ENCODE peak calls at places on chromosome 5, in four cellular contexts. K is CD8-positive, alpha-beta memory T cell; P is pancreas; Z is upper lobe of right lung. W is an unnamed sample.

GRCh38 chr5:1255081-1255561 is 29.9 kb downstream of the SLC6A18 start:
- DNase-seq in Z (no peak), K (peak), P (no peak), W (no peak)

GRCh38 chr5:143913008-143913752 is 101.2 kb downstream of the HMHB1 start:
- DNase-seq in P (no peak), Z (no peak), K (no peak), W (no peak)

GRCh38 chr5:92552206-92553160 is 1028.5 kb downstream of the NR2F1-AS1 start:
- DNase-seq in P (no peak), Z (no peak), K (no peak), W (no peak)

GRCh38 chr5:127942246-127943060 is 141.1 kb upstream of the SLC12A2 start:
- DNase-seq in K (no peak), P (no peak), Z (no peak), W (no peak)

GRCh38 chr5:64040496-64040895 is 78.3 kb upstream of the HTR1A start:
- DNase-seq in K (no peak), Z (no peak), P (no peak), W (no peak)

GRCh38 chr5:130063603-130064002 is 159.3 kb downstream of the CHSY3 start:
- DNase-seq in Z (no peak), K (no peak), P (no peak), W (no peak)

GRCh38 chr5:141522301-141522700 is 33.4 kb downstream of the PCDHGC5 start:
- DNase-seq in K (no peak), P (no peak), Z (no peak), W (no peak)

GRCh38 chr5:173515526-173515925 is 100.9 kb downstream of the BOD1 start:
- DNase-seq in P (no peak), K (no peak), Z (no peak), W (no peak)

GRCh38 chr5:76999451-76999850 is 30.8 kb upstream of the AGGF1 start:
- DNase-seq in K (no peak), P (no peak), Z (no peak), W (no peak)

DNA sequence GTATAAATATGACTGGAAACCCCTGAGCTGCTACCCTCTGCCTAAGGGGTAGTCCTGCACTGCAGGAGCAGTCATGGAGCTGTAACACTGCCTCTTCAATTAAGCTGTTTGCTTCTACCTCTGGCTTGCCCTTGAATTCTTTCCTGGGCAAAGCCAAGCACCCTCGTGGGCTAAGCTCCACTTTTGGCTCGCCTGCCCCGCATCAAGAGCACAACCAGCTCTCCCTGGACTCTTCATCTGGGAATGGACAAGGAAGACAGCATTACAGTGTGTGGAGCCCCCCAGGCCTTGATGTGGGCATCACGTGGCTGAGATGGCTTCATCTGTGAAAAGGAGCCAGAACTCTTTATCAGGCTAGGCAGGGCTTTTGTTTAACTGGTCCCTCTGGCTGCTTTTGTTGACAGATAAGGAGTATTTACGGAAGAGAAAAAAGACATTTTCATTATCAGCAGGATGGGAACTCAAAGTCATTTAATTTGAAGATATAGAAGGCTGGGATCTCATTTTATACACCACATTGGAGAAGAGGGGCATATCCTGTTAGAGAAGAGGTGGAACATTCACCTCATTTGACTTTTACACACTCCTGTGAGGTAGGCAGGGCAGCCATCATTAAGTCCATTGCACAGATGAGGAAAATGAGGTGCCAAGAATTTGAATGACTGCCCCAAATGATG is 137.8 kb downstream of the SEMA6A start:
- DNase-seq in K (no peak), Z (no peak), P (no peak), W (no peak)
- H3K27ac ChIP-seq in K (no peak), Z (no peak), P (no peak), W (no peak)

DNA sequence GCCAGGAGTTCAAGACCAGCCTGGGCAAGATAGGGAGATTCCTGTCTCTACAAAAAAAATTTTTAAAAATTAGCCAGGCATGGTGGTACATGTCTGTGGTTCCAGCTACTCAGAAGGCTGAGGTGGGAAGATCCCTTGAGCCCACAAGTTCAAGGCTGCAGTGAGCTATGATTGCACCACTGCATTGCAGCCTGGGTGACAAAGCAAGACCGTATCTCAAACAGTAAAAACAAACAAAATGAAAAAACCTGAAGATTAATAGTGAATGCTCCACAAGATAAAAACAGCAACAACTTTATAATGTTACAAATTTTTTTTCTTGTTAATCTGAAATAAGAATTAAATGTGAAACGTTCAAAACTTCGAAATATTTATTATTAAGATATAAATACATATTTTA is 2.7 kb upstream of the TMEM267 start:
- DNase-seq in K (no peak), Z (no peak), P (no peak), W (no peak)
- H3K27ac ChIP-seq in K (no peak), Z (no peak), P (no peak), W (no peak)

GRCh38 chr5:180977852-180978251 is 10.8 kb upstream of the BTNL3 start:
- DNase-seq in K (no peak), P (no peak), Z (no peak), W (no peak)
- H3K27ac ChIP-seq in K (no peak), P (no peak), Z (peak), W (no peak)

DNA sequence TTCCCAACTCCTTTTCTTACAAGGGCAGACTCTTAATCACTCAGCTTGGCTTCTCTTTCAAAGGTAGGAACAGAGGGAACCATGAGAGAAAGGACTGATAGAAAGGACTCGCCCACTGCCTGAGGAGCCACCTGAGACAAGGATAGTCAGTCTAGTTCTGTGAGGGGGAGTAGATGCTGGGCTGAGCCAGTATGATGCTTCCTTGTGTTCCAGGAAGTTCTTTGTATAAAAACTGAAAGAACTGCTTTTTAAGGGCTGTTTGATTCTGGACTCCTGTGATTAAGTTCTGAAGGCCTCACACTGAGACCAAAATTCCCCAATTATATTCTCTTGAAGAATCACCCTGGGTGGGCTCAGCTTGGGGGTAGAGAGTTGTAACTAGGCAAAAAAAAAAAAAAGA is 51.1 kb upstream of the DPYSL3 start:
- DNase-seq in K (no peak), Z (no peak), P (no peak), W (no peak)
- H3K27ac ChIP-seq in K (no peak), Z (no peak), P (no peak), W (no peak)

GRCh38 chr5:61301345-61301744 is 30.7 kb upstream of the ZSWIM6 start:
- DNase-seq in P (no peak), Z (no peak), K (no peak), W (no peak)
- H3K27ac ChIP-seq in P (peak), Z (no peak), K (no peak), W (no peak)

GRCh38 chr5:14464101-14464500 is 117.5 kb upstream of the OTULINL start:
- DNase-seq in Z (no peak), K (no peak), P (no peak), W (no peak)
- H3K27ac ChIP-seq in Z (no peak), K (no peak), P (no peak), W (peak)

GRCh38 chr5:80246995-80247729 is 8.7 kb downstream of the SERINC5 start:
- DNase-seq in K (peak), P (peak), Z (no peak), W (peak)
- H3K27ac ChIP-seq in K (no peak), P (peak), Z (peak), W (peak)

DNA sequence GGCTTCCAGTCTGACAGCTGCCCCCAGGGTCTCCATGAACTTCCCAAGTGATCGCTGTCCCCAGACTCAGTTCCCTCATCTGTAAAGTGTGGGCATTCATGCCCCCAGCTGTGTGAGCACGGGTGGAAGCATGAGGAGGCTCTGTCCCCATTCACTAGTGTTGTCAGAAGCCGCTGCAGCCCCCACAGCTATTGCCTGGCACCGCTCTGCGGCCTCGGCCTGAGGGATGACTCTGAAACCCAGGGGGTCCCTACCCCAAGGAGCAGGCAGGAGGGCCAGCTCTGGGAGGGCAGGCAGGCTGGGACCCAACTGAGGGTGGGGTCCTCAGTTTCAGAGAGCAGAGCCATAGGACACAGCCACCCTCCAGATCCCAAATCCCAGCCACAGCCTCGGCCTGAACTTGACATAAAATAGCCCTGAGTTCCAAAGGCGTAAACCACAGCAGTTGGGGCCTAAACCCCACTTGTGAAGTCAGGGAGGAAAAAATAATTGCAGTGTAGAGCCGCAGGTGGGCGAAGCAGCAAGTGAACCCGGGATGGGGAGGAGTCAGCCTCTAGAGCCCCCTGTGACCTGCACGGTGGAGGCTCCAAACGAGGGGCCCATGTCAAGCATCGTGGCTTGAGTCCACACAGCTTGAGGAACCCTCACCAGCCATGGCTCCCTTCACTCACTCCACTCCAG is 66.0 kb upstream of the ADAMTS2 start:
- DNase-seq in Z (no peak), P (no peak), K (no peak), W (no peak)
- H3K27ac ChIP-seq in Z (no peak), P (no peak), K (no peak), W (no peak)

W was measured in lower lobe of right lung.